ENCODE peak calls at places on chromosomes 13 and 19, in four cellular contexts. N is activated CD4-positive, alpha-beta T cell treated with anti-CD3 and anti-CD28 coated beads, Interleukin-2, amount 50 U/mL, for 4 hours; M is SW 1271; Q is body of pancreas. F is an unnamed sample.

GRCh38 chr19:45954132-45954531 is 19.5 kb downstream of the NOVA2 start:
- DNase-seq in N (no peak), M (no peak), Q (no peak), F (no peak)

GRCh38 chr13:27709779-27710178 is 82.5 kb upstream of the GSX1 start:
- DNase-seq in Q (no peak), N (no peak), M (no peak), F (no peak)

GRCh38 chr19:35153701-35154534 is 617 bp upstream of the FXYD5 start:
- DNase-seq in N (peak; percentile 75), M (peak; percentile 35), Q (peak; percentile 43), F (peak; percentile 55)

GRCh38 chr19:38224014-38224862 is at the start of gene DPF1:
- DNase-seq in M (peak; percentile 73), Q (no peak), N (peak; percentile 52), F (no peak)

GRCh38 chr13:95059306-95059705 is 241.9 kb downstream of the ABCC4 start:
- DNase-seq in M (no peak), N (no peak), Q (no peak), F (no peak)

GRCh38 chr13:44918323-44919102 is 70.8 kb downstream of the NUFIP1 start:
- DNase-seq in M (peak; percentile 96), N (peak; percentile 69), Q (peak; percentile 93), F (peak; percentile 90)

GRCh38 chr19:19270749-19271571 is 2.1 kb downstream of the TM6SF2 start:
- DNase-seq in Q (no peak), M (no peak), N (no peak), F (no peak)

GRCh38 chr19:41328157-41328817 is 18.3 kb downstream of the CCDC97 start:
- DNase-seq in N (no peak), M (no peak), Q (no peak), F (peak; percentile 42)

GRCh38 chr19:18468517-18468916 is 30.6 kb upstream of the ISYNA1 start:
- DNase-seq in N (no peak), M (no peak), Q (peak; percentile 67), F (no peak)

GRCh38 chr19:55209430-55210119 is at the start of gene PTPRH:
- DNase-seq in N (no peak), Q (peak; percentile 56), M (no peak), F (peak; percentile 79)

GRCh38 chr19:17236831-17237543 is 8.7 kb downstream of the NR2F6 start:
- DNase-seq in M (no peak), Q (no peak), N (no peak), F (no peak)

GRCh38 chr19:58572818-58573657 is at the start of gene MZF1:
- DNase-seq in N (peak; percentile 100), Q (peak; percentile 100), M (no peak), F (peak; percentile 100)

GRCh38 chr13:49419292-49419691 is 24.6 kb downstream of the CAB39L start:
- DNase-seq in M (no peak), N (no peak), Q (no peak), F (no peak)

GRCh38 chr19:17209126-17210036 is 5.8 kb upstream of the USE1 start:
- DNase-seq in N (no peak), M (peak; percentile 18), Q (no peak), F (peak; percentile 41)

GRCh38 chr19:57886046-57886445 is 2.8 kb downstream of the ZNF814 start:
- DNase-seq in Q (no peak), N (no peak), M (no peak), F (no peak)

GRCh38 chr19:18470153-18470552 is 32.2 kb upstream of the ISYNA1 start:
- DNase-seq in N (no peak), Q (no peak), M (no peak), F (no peak)

F was measured in left colon.